ENCODE peak calls at places on chromosomes 11 and 22, in seven cellular contexts. L, E, Q, D, U, H and F are unnamed samples.

GRCh38 chr11:91981995-91982394 is 242.6 kb upstream of the FAT3 start:
- DNase-seq in D (peak; percentile 80), L (peak; percentile 15), Q (no peak), H (peak; percentile 91), U (peak; percentile 99), E (no peak), F (peak; percentile 82)

GRCh38 chr11:117814766-117815261 is 9.7 kb downstream of the FXYD2 start:
- DNase-seq in E (peak; percentile 54), D (peak; percentile 69), U (no peak), Q (peak; percentile 95), H (no peak), L (no peak), F (no peak)

GRCh38 chr11:118057424-118058145 is 19.3 kb upstream of the TMPRSS4 start:
- DNase-seq in Q (no peak), L (no peak), E (no peak), H (no peak), U (no peak), D (no peak), F (no peak)

GRCh38 chr11:10304495-10305261 is at the start of gene ADM:
- DNase-seq in Q (peak; percentile 93), D (peak; percentile 97), U (peak; percentile 71), E (peak; percentile 90), H (peak; percentile 93), L (peak; percentile 89), F (no peak)

GRCh38 chr11:125062931-125063428 is at the start of gene SLC37A2:
- DNase-seq in Q (peak; percentile 93), L (peak; percentile 59), H (peak; percentile 47), D (peak; percentile 11), U (peak; percentile 11), E (peak; percentile 45), F (no peak)

GRCh38 chr22:45868586-45869443 is 108.1 kb downstream of the WNT7B start:
- DNase-seq in D (no peak), U (no peak), H (no peak), E (no peak), L (no peak), Q (peak; percentile 54), F (no peak)

GRCh38 chr11:119000906-119001305 is 3.0 kb downstream of the CENATAC start:
- DNase-seq in U (peak; percentile 25), H (no peak), D (no peak), E (no peak), L (no peak), Q (no peak), F (no peak)

GRCh38 chr22:36417281-36417686 is 29.5 kb upstream of the MYH9 start:
- DNase-seq in Q (no peak), U (no peak), L (no peak), H (no peak), D (no peak), E (no peak), F (no peak)

GRCh38 chr11:11416917-11417316 is 63.9 kb upstream of the CSNK2A3 start:
- DNase-seq in L (no peak), H (peak; percentile 49), E (no peak), D (peak; percentile 11), Q (no peak), U (no peak), F (no peak)

GRCh38 chr11:85682330-85683305 is 3.4 kb downstream of the CCDC89 start:
- DNase-seq in U (no peak), D (peak; percentile 27), Q (peak; percentile 85), L (peak; percentile 74), E (no peak), H (peak; percentile 60), F (no peak)

GRCh38 chr11:107624983-107625779 is 34.2 kb downstream of the ELMOD1 start:
- DNase-seq in U (no peak), D (no peak), Q (no peak), L (no peak), H (no peak), E (no peak), F (no peak)

GRCh38 chr11:35494966-35495365 is 30.4 kb downstream of the PAMR1 start:
- DNase-seq in Q (no peak), E (no peak), U (no peak), L (no peak), D (no peak), H (no peak), F (no peak)

GRCh38 chr11:132126973-132127900 is 756.8 kb downstream of the NTM start:
- DNase-seq in E (peak; percentile 3), L (peak; percentile 58), H (peak; percentile 98), Q (no peak), D (no peak), U (peak; percentile 26), F (peak; percentile 68)

GRCh38 chr11:93622043-93622442 is 39.4 kb upstream of the CEP295 start:
- DNase-seq in E (peak; percentile 11), H (no peak), D (peak; percentile 6), Q (no peak), L (no peak), U (no peak), F (no peak)

GRCh38 chr22:40511604-40512003 is 124.9 kb downstream of the MRTFA start:
- DNase-seq in H (peak; percentile 57), E (no peak), D (peak; percentile 54), U (no peak), L (no peak), Q (no peak), F (no peak)

GRCh38 chr11:14119357-14119756 is 156.8 kb downstream of the SPON1 start:
- DNase-seq in E (no peak), U (no peak), H (no peak), L (no peak), Q (no peak), D (no peak), F (no peak)

GRCh38 chr11:70661763-70662501 is 263.6 kb downstream of the CTTN start:
- DNase-seq in D (no peak), Q (no peak), L (no peak), U (no peak), H (peak; percentile 16), E (no peak), F (no peak)

GRCh38 chr22:30701872-30702271 is 7.2 kb downstream of the OSBP2 start:
- DNase-seq in U (no peak), L (no peak), D (no peak), E (no peak), Q (peak; percentile 35), H (peak; percentile 22), F (no peak)

GRCh38 chr11:2929880-2930704 is 872 bp upstream of the PHLDA2 start:
- DNase-seq in L (peak; percentile 36), Q (peak; percentile 82), E (peak; percentile 53), U (no peak), H (peak; percentile 25), D (peak; percentile 75), F (no peak)
- TF ChIP-seq CTCF in L (no peak), Q (no peak), E (no peak), U (peak; percentile 66), H (peak; percentile 63), D (no peak), F (peak; percentile 59)

DNA sequence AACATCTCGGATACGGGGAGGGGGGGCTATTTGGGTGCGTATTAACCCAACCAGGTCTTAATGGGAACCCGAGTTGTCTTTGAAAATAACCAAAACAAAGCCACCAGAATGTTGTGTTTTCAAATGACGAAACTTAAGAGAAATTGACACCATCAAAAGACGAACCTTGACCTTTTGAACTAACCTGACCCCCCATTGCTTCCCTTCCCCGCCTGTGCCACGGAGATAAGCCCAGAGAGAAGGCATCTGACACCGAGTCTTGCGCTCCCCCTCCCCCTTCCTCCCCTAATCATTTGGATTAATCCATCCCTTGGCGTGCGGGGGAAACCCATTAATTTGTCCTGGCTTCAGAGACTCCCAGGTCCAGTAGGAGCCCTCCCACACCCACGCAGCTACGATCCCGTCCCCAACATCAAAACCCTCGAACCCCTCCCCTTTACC is 4.5 kb upstream of the GCAT start:
- DNase-seq in Q (no peak), E (peak; percentile 65), U (no peak), L (no peak), H (no peak), D (no peak), F (no peak)
- H3K4me3 ChIP-seq in Q (peak overlapping the region; percentile 37), E (peak overlapping the region; percentile 93), U (no peak overlapping the region), L (peak overlapping the region; percentile 57), H (no peak overlapping the region), D (peak overlapping the region; percentile 64), F (no peak overlapping the region)

DNA sequence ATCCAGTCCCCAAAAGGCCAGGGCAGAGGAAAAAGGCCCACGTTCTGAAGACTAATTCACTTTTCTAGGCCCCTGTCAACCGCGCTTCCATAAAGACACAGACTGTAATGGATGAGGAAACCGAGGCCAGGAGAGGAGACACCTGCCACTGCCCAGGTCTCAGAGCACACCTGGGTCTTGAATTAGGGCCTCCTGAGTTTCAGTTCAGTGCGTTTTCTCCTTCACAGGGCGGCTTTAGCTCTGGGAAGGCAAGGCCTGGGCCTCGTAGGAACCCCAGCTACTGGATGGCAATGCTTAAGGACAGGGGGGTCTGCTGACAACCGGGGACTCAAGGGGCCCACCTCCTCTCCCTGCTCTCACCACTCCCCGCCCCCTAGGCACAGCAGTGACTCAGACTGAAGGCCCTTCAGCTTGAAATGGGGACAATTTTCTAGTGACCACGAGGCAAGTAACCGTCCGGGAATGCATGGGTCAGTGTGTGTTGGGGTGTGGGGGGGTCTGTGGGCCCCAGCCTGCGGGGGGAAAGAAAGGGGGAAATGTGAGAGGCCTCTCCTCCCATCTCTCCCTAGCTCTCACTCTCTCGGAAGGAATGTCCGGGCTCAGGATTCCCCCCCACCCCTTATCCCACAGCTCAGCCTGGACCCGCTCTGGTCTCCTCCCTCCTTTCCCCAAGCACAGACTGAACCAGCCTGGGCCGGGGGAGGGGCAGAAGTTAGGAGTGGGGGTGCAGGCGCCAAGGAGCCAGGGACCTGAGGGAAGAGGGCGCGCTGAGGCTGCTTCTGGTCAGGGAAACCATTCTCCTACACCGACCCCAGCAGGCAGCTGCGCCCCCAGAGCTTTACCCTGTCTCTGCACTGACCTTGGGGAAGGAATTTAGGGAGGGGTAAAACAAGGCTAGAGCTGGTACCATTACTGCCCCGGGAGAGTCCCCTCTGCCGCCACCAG is 17.2 kb downstream of the CREB3L1 start:
- DNase-seq in D (no peak), U (peak; percentile 92), E (no peak), Q (no peak), L (no peak), H (peak; percentile 77), F (peak; percentile 95)
- TF ChIP-seq CTCF in D (no peak), U (no peak), E (no peak), Q (no peak), L (no peak), H (no peak), F (no peak)

DNA sequence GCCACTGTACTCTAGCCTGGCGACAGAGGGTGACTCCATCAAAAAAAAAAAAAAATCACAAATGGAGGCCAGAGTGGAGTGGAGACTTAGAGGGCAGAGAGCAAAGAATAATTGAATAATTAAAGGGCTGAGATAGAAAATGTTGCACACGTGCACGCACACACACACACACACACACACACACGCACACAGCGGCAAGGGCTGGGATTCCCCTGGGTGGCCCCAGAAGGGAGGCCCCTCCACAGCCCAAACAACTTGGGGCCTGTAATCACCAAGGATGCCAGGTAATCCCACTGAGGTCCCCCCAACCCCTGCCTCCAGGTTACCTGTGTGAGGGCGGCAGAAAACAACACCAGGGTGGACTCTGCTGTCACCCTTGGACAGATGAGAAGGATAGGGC is 12.0 kb upstream of the DGKZ start:
- DNase-seq in L (no peak), Q (no peak), H (no peak), D (no peak), U (no peak), E (no peak), F (no peak)
- H3K4me3 ChIP-seq in L (no peak overlapping the region), Q (no peak overlapping the region), H (no peak overlapping the region), D (no peak overlapping the region), U (no peak overlapping the region), E (no peak overlapping the region), F (no peak overlapping the region)